ENCODE peak calls at places on chromosomes 11 and 22, in seven cellular contexts. S is GM04503; T is RWPE1; Q is heart left ventricle; F is activated T-helper 1 cell treated with anti-CD3 and anti-CD28 coated beads, Interleukin-12 subunit alpha, Interleukin-12 subunit beta, Interleukin-2, Interleukin-4 antibody, amounts not matched to agents 30 ng/mL and 10 ng/mL and 1 ng/mL, durations not matched to agents 14 hours and 24 hours and 36 hours; W is WERI-Rb-1; K is hippocampal formation. O is an unnamed sample.

GRCh38 chr11:85771568-85771967 is 39.4 kb downstream of the SYTL2 start:
- DNase-seq in K (no peak), Q (no peak), S (no peak), F (no peak), T (no peak), W (no peak), O (no peak)

GRCh38 chr11:128359515-128359914 is 227.8 kb downstream of the ETS1 start:
- DNase-seq in W (no peak), F (no peak), T (no peak), K (no peak), S (peak; percentile 50), Q (no peak), O (no peak)

GRCh38 chr11:132876301-132877071 is 655.8 kb downstream of the OPCML start:
- DNase-seq in T (no peak), W (no peak), K (no peak), Q (no peak), S (no peak), F (no peak), O (no peak)

GRCh38 chr22:49925525-49926128 is 7.2 kb downstream of the CRELD2 start:
- DNase-seq in S (no peak), W (no peak), T (no peak), F (peak; percentile 65), Q (no peak), K (no peak), O (no peak)

GRCh38 chr11:63882555-63883242 is 34.3 kb downstream of the RCOR2 start:
- DNase-seq in K (no peak), W (no peak), F (no peak), T (no peak), S (no peak), Q (peak; percentile 40), O (no peak)

GRCh38 chr11:63858628-63859550 is 20.0 kb downstream of the MARK2 start:
- DNase-seq in K (no peak), W (no peak), S (no peak), T (no peak), Q (peak; percentile 59), F (no peak), O (no peak)

GRCh38 chr22:42335839-42336378 is 65.5 kb upstream of the TCF20 start:
- DNase-seq in F (no peak), W (no peak), K (no peak), Q (no peak), S (no peak), T (no peak), O (no peak)

GRCh38 chr22:45977551-45978274 is 751 bp upstream of the WNT7B start:
- DNase-seq in T (no peak), S (no peak), W (peak; percentile 32), Q (no peak), F (no peak), K (no peak), O (no peak)

GRCh38 chr11:12066056-12066798 is 44.2 kb upstream of the MICAL2 start:
- DNase-seq in T (peak; percentile 88), K (no peak), W (no peak), F (no peak), S (peak; percentile 92), Q (peak; percentile 54), O (no peak)

GRCh38 chr11:74449369-74449931 is 17.9 kb downstream of the KCNE3 start:
- DNase-seq in F (peak; percentile 12), T (peak; percentile 50), W (peak; percentile 32), Q (no peak), K (peak; percentile 85), S (peak; percentile 39), O (peak; percentile 83)

GRCh38 chr11:118263694-118264567 is at the start of gene MPZL2:
- DNase-seq in T (peak; percentile 88), Q (peak; percentile 31), W (peak; percentile 15), S (no peak), K (no peak), F (no peak), O (no peak)

GRCh38 chr11:108664730-108665525 is at the start of gene DDX10:
- DNase-seq in Q (peak; percentile 98), T (peak; percentile 99), W (peak; percentile 98), F (peak; percentile 98), K (peak; percentile 98), S (peak; percentile 85), O (peak; percentile 99)

GRCh38 chr11:75872887-75873416 is 57.9 kb downstream of the UVRAG start:
- DNase-seq in Q (no peak), K (no peak), S (no peak), W (no peak), F (no peak), T (no peak), O (no peak)

GRCh38 chr11:92576315-92576714 is 351.7 kb downstream of the FAT3 start:
- DNase-seq in S (no peak), F (no peak), K (no peak), W (no peak), T (no peak), Q (no peak), O (no peak)

GRCh38 chr22:49720279-49720959 is 107.3 kb downstream of the BRD1 start:
- DNase-seq in S (no peak), W (no peak), Q (no peak), K (no peak), F (no peak), T (no peak), O (no peak)

GRCh38 chr11:67252831-67253239 is 13.4 kb upstream of the GRK2 start:
- DNase-seq in W (peak; percentile 34), K (peak; percentile 40), F (no peak), Q (peak; percentile 52), T (no peak), S (no peak), O (peak; percentile 43)

GRCh38 chr11:45921561-45922424 is 663 bp upstream of the LARGE2 start:
- DNase-seq in F (no peak), K (no peak), S (no peak), T (no peak), W (peak; percentile 90), Q (no peak), O (no peak)

GRCh38 chr11:26608507-26609146 is 36.6 kb upstream of the MUC15 start:
- DNase-seq in K (no peak), F (no peak), T (no peak), W (peak; percentile 78), Q (no peak), S (no peak), O (no peak)

O was measured in midbrain.